ENCODE peak calls at places on chromosomes 2 and 18, in four cellular contexts. One of them, this sample, is unnamed.

GRCh38 chr2:168850846-168851245 is 39.4 kb downstream of the SPC25 start:
- DNase-seq in mesenchymal stem cell: no peak
- DNase-seq in IMR-90: no peak
- DNase-seq in H9: no peak
- DNase-seq in this sample: no peak

GRCh38 chr18:61753373-61753772 is 139.4 kb downstream of the RNF152 start:
- DNase-seq in mesenchymal stem cell: no peak
- DNase-seq in IMR-90: no peak
- DNase-seq in H9: no peak
- DNase-seq in this sample: no peak

GRCh38 chr2:201781583-201782051 is 884 bp upstream of the ALS2 start:
- DNase-seq in mesenchymal stem cell: no peak
- DNase-seq in IMR-90: no peak
- DNase-seq in H9: no peak
- DNase-seq in this sample: no peak

GRCh38 chr2:33478968-33479691 is 2.7 kb downstream of the RASGRP3 start:
- DNase-seq in mesenchymal stem cell: no peak
- DNase-seq in IMR-90: no peak
- DNase-seq in H9: no peak
- DNase-seq in this sample: no peak

GRCh38 chr2:237563816-237564215 is 2.6 kb upstream of the PRLH start:
- DNase-seq in mesenchymal stem cell: peak
- DNase-seq in IMR-90: peak
- DNase-seq in H9: peak
- DNase-seq in this sample: no peak

GRCh38 chr2:67669796-67670195 is 272.7 kb downstream of the ETAA1 start:
- DNase-seq in mesenchymal stem cell: no peak
- DNase-seq in IMR-90: no peak
- DNase-seq in H9: no peak
- DNase-seq in this sample: no peak

GRCh38 chr2:221997100-221997499 is 301.7 kb downstream of the PAX3 start:
- DNase-seq in mesenchymal stem cell: peak
- DNase-seq in IMR-90: peak
- DNase-seq in H9: no peak
- DNase-seq in this sample: no peak

GRCh38 chr2:240505946-240506345 is 51.8 kb downstream of the ANKMY1 start:
- DNase-seq in mesenchymal stem cell: no peak
- DNase-seq in IMR-90: no peak
- DNase-seq in H9: peak
- DNase-seq in this sample: no peak

GRCh38 chr18:11040823-11041712 is 108.3 kb downstream of the PIEZO2 start:
- DNase-seq in mesenchymal stem cell: peak
- DNase-seq in IMR-90: peak
- DNase-seq in H9: peak
- DNase-seq in this sample: peak

GRCh38 chr2:11767779-11768178 is 21.3 kb downstream of the LPIN1 start:
- DNase-seq in mesenchymal stem cell: no peak
- DNase-seq in IMR-90: no peak
- DNase-seq in H9: no peak
- DNase-seq in this sample: no peak

GRCh38 chr2:179383975-179384374 is 119.3 kb upstream of the SESTD1 start:
- DNase-seq in mesenchymal stem cell: no peak
- DNase-seq in IMR-90: no peak
- DNase-seq in H9: no peak
- DNase-seq in this sample: no peak

GRCh38 chr18:78497641-78498040 is 482.0 kb upstream of the SALL3 start:
- DNase-seq in mesenchymal stem cell: no peak
- DNase-seq in IMR-90: no peak
- DNase-seq in H9: no peak
- DNase-seq in this sample: no peak

GRCh38 chr2:191347881-191348280 is 102.7 kb downstream of the MYO1B start:
- DNase-seq in mesenchymal stem cell: peak
- DNase-seq in IMR-90: peak
- DNase-seq in H9: no peak
- DNase-seq in this sample: no peak

DNA sequence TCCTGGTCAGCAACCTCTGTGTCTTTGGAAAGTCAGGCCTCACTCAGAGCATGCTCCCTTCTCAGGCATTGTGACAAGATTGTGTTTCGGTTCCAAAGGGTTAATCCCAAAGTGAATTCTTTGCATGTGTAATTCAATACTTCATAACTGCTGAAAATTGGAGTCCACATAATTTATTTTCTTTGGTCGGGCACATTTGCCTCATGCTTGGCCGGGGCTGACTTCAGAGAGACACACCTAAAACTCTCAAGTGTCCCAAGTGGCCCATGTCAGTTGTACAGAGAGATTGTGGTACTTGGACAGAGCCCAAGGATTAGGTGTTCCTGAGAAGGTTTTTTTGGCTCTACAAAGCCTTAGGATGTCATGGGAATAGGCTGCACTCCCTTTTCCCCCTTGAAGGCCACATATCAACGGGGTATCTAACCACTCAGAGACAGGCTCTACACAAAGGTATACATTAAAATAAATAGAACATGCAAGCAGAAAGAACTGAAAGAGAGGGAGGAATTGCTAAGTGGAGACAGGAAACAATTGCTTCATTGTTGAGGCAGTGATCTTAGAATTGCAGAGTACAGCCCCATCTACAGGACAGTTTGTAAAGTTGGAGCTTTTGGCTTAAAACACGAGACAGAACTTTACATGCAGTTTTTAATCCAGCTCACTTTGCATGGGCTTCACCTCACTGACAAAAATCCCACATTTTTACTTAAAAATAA is 1232.3 kb upstream of the ZEB2 start:
- DNase-seq in mesenchymal stem cell: peak
- DNase-seq in IMR-90: peak
- DNase-seq in H9: no peak
- DNase-seq in this sample: peak
- H3K18ac ChIP-seq in mesenchymal stem cell: peak
- H3K18ac ChIP-seq in IMR-90: peak
- H3K18ac ChIP-seq in H9: no peak
- H3K18ac ChIP-seq in this sample: no peak

DNA sequence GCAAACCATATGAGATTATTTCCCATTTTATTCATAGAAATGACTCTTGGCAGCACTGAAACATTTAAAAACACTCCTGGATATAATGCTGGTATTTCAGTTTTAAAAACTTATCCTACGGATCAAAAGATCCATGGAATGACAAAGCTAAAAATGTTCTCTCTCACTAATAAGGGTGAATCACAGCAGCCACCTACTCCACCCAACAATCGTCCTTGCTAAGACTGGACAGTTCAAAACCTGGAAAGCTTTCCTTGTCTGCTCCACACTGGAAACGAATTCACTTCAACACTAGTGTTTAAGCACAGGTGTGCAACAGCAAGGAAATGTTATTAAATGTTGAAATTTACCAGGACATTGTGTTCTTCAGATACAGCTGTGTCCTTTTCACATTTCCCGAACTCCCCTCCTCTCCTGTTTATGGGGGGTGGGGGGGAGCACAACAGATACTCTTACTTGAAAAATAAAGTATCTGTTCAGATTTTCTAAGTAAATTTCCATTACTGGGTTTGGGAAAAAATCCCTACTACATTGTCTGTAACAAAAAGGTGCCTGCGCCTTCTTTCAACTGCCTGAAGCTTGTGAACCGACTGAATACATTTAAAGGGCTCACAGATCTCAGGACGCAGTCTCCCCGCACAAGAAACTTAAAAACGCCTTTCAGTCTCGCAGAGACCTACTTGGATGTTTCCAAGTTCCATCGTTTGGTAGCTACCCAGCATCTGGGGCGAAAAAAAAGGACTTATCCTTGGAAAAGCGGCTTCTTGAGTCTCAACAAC is 1.4 kb downstream of the YWHAQ start:
- DNase-seq in mesenchymal stem cell: peak
- DNase-seq in IMR-90: peak
- DNase-seq in H9: no peak
- DNase-seq in this sample: peak
- H3K14ac ChIP-seq in mesenchymal stem cell: no peak
- H3K14ac ChIP-seq in IMR-90: peak
- H3K14ac ChIP-seq in H9: peak
- H3K14ac ChIP-seq in this sample: no peak

GRCh38 chr2:43142921-43143438 is 83.4 kb downstream of the ZFP36L2 start:
- DNase-seq in mesenchymal stem cell: peak
- DNase-seq in IMR-90: no peak
- DNase-seq in H9: no peak
- DNase-seq in this sample: no peak
- H2AK5ac ChIP-seq in mesenchymal stem cell: no peak
- H2AK5ac ChIP-seq in IMR-90: peak
- H2AK5ac ChIP-seq in H9: no peak
- H2AK5ac ChIP-seq in this sample: peak

DNA sequence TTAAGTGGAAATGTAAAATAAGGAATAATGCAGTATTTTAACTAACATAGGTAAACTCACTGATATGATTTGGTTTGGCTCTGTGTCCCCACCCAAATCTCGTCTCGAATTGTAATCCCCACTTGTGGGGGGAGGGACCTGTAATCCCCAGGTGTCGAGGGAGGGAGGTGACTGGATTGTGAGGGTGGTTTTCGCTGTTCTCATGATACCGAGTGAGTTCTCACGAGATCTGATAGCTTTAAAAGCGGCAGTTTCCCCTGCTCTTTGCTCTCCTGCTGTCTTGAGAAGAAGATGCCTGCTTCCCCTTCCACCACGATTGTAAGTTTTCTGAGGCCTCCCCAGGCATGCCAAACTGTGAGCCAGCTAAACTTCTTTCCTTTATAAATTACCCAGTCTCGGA is 109.4 kb upstream of the LYPD6 start:
- DNase-seq in mesenchymal stem cell: no peak
- DNase-seq in IMR-90: no peak
- DNase-seq in H9: no peak
- DNase-seq in this sample: no peak
- H3K18ac ChIP-seq in mesenchymal stem cell: no peak
- H3K18ac ChIP-seq in IMR-90: no peak
- H3K18ac ChIP-seq in H9: no peak
- H3K18ac ChIP-seq in this sample: no peak